ENCODE peak calls at places on chromosomes 5 and 9, in six cellular contexts. A is foreskin fibroblast, V is A549, N is mucosa of descending colon, E is activated T-cell treated with anti-CD3 and anti-CD28 coated beads for 24 hours, P is cardiac fibroblast. X is an unnamed sample.

GRCh38 chr9:12875216-12875615 is 100.4 kb downstream of the LURAP1L start:
- DNase-seq in N (no peak), E (no peak), P (peak), A (peak), V (no peak), X (no peak)

GRCh38 chr9:107312651-107313050 is 29.6 kb downstream of the RAD23B start:
- DNase-seq in A (peak), V (no peak), E (no peak), N (no peak), P (no peak), X (peak)

GRCh38 chr5:16568875-16569580 is 47.8 kb downstream of the RETREG1 start:
- DNase-seq in E (no peak), A (no peak), N (no peak), V (no peak), P (peak), X (no peak)

GRCh38 chr9:28770827-28771226 is 1197.5 kb upstream of the C9orf72 start:
- DNase-seq in N (no peak), V (no peak), A (no peak), E (no peak), P (no peak), X (no peak)

GRCh38 chr9:117718701-117719100 is 14.5 kb downstream of the TLR4 start:
- DNase-seq in P (peak), E (no peak), N (no peak), V (no peak), A (no peak), X (peak)

GRCh38 chr5:123460296-123460729 is 37.1 kb upstream of the CEP120 start:
- DNase-seq in E (peak), P (peak), V (peak), A (no peak), N (no peak), X (peak)

GRCh38 chr9:123820139-123820538 is 109.8 kb downstream of the DENND1A start:
- DNase-seq in N (no peak), V (peak), E (no peak), A (no peak), P (no peak), X (no peak)

GRCh38 chr5:180352116-180352975 is 790 bp downstream of the GFPT2 start:
- DNase-seq in P (peak), E (no peak), N (no peak), A (peak), V (no peak), X (peak)

GRCh38 chr9:119052339-119053030 is 316.8 kb downstream of the BRINP1 start:
- DNase-seq in A (no peak), P (no peak), E (no peak), N (no peak), V (no peak), X (no peak)

GRCh38 chr5:67400752-67401151 is 204.2 kb upstream of the CD180 start:
- DNase-seq in P (peak), V (no peak), N (no peak), A (no peak), E (no peak), X (no peak)

GRCh38 chr5:175542232-175542965 is 64.0 kb downstream of the SFXN1 start:
- DNase-seq in N (no peak), P (no peak), V (no peak), A (no peak), E (no peak), X (no peak)